ENCODE peak calls at places on chromosomes 12 and 14, in ten cellular contexts. V is HCT116, D is neuronal stem cell, J is HepG2, C is IMR-90, A is fibroblast of lung, Z is H9, G is GM23248, I is MM.1S, U is keratinocyte. F is an unnamed sample.

GRCh38 chr14:93090826-93091583 is 24.7 kb downstream of the ITPK1 start:
- DNase-seq in I (no peak), J (no peak), G (peak; percentile 28), C (no peak), Z (no peak), U (no peak), V (no peak), D (no peak), A (no peak), F (no peak)

GRCh38 chr12:117118838-117119591 is 19.8 kb upstream of the TESC start:
- DNase-seq in A (no peak), D (peak; percentile 66), I (peak; percentile 55), C (no peak), V (no peak), J (peak; percentile 44), U (no peak), Z (peak; percentile 66), G (no peak), F (no peak)

GRCh38 chr12:42129595-42130204 is 15.0 kb downstream of the GXYLT1 start:
- DNase-seq in A (peak; percentile 73), V (peak; percentile 61), G (peak; percentile 83), Z (no peak), U (no peak), I (peak; percentile 39), J (peak; percentile 63), C (peak; percentile 80), D (peak; percentile 42), F (peak; percentile 40)

GRCh38 chr12:124928095-124928911 is 13.9 kb upstream of the UBC start:
- DNase-seq in U (no peak), C (peak; percentile 91), Z (peak; percentile 66), J (no peak), V (peak; percentile 95), A (peak; percentile 97), I (no peak), D (no peak), G (peak; percentile 38), F (no peak)

GRCh38 chr12:124688356-124688992 is 121.1 kb upstream of the NCOR2 start:
- DNase-seq in V (no peak), U (no peak), D (no peak), G (no peak), I (no peak), A (peak; percentile 51), Z (no peak), C (peak; percentile 30), J (no peak), F (no peak)

GRCh38 chr14:36852853-36853634 is 191.4 kb downstream of the PAX9 start:
- DNase-seq in I (no peak), G (peak; percentile 12), D (no peak), J (no peak), U (no peak), Z (no peak), A (peak; percentile 41), C (no peak), V (no peak), F (no peak)

GRCh38 chr14:83217492-83217891 is 1683.8 kb upstream of the SEL1L start:
- DNase-seq in C (peak; percentile 96), A (peak; percentile 1), Z (no peak), D (no peak), V (no peak), J (no peak), U (no peak), G (peak; percentile 29), I (no peak), F (no peak)

GRCh38 chr12:50589650-50590435 is 85.1 kb downstream of the DIP2B start:
- DNase-seq in G (peak; percentile 91), V (no peak), A (peak; percentile 97), D (no peak), I (no peak), U (no peak), C (peak; percentile 97), Z (no peak), J (no peak), F (peak; percentile 72)

GRCh38 chr14:104361921-104362681 is 217.5 kb upstream of the C14orf180 start:
- DNase-seq in D (no peak), Z (peak; percentile 15), J (no peak), A (no peak), U (no peak), G (no peak), V (no peak), C (no peak), I (no peak), F (no peak)

GRCh38 chr14:51206462-51206861 is 33.6 kb upstream of the TMX1 start:
- DNase-seq in G (no peak), I (no peak), D (no peak), V (no peak), U (no peak), A (no peak), C (no peak), Z (no peak), J (no peak), F (no peak)

GRCh38 chr12:29207120-29207519 is 58.0 kb downstream of the FAR2 start:
- DNase-seq in J (no peak), U (no peak), A (peak; percentile 24), G (no peak), Z (no peak), V (no peak), C (no peak), D (no peak), I (no peak), F (no peak)

GRCh38 chr12:34397591-34398365 is 375.5 kb downstream of the ALG10 start:
- DNase-seq in D (no peak), J (no peak), U (no peak), A (no peak), V (no peak), Z (peak; percentile 10), C (no peak), I (no peak), G (no peak), F (no peak)

GRCh38 chr12:93714382-93714781 is 37.2 kb downstream of the CRADD start:
- DNase-seq in U (no peak), G (peak; percentile 56), V (no peak), A (peak; percentile 10), J (no peak), D (peak; percentile 20), C (no peak), I (no peak), Z (no peak), F (no peak)

GRCh38 chr14:36069535-36069900 is 107.0 kb downstream of the PTCSC3 start:
- DNase-seq in D (peak; percentile 58), Z (peak; percentile 72), J (peak; percentile 74), I (peak; percentile 14), G (peak; percentile 41), V (peak; percentile 62), U (peak; percentile 45), A (peak; percentile 55), C (peak; percentile 17), F (peak; percentile 57)

GRCh38 chr14:37594916-37595808 is at the start of the genes FOXA1 and TTC6:
- DNase-seq in G (peak; percentile 69), J (peak; percentile 96), U (no peak), Z (peak; percentile 81), D (peak; percentile 41), C (peak; percentile 24), V (peak; percentile 31), A (peak; percentile 12), I (peak; percentile 50), F (no peak)

GRCh38 chr12:84572186-84572585 is 340.4 kb downstream of the SLC6A15 start:
- DNase-seq in J (no peak), C (no peak), V (no peak), U (no peak), Z (no peak), A (peak; percentile 19), D (no peak), G (no peak), I (no peak), F (no peak)

GRCh38 chr14:68692916-68693771 is 99.7 kb downstream of the ZFP36L1 start:
- DNase-seq in Z (no peak), A (peak; percentile 81), D (no peak), I (no peak), U (no peak), J (no peak), G (peak; percentile 90), C (peak; percentile 82), V (no peak), F (no peak)
- H3K9ac ChIP-seq in Z (no peak overlapping the region), A (no peak overlapping the region), D (no peak overlapping the region), I (no peak overlapping the region), U (no peak overlapping the region), J (no peak overlapping the region), G (peak overlapping the region; percentile 68), C (no peak overlapping the region), V (no peak overlapping the region), F (no peak overlapping the region)

DNA sequence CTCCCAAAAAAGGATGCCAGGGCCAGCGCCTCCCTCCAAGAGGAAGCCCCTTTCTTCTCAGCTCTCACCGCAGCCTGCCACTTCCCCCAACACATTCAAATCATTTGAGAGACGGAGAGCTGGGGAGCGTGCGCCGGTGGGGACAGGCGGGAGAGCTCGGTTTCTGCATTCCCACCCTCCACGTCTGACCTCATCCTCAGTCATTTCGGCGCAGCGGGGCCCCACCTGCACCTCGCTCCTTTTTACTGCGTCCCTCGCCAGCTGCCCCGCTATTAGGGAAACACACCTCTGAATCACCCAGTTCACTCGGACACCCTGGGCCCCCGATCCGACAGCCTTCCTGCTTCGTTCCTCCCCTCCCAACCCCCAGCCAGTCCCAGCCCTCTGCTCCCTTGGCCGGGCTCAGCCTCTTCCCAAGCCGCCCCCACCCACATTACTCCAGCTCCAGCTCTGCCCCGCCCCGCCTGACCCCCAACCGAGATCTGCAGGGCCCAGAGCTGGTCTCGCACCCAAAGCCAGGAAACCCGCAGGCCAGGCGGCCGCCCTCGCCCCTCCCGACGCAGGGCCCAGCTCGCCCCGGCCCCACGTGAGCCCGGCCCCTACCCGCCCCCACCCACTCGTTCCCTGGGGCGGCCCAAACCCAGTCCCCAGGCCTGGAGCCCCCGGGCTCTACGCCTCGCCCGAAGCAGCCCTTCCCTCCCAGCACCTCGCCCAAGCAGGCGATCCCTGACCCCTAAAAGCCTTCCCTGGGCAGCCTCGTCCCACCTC is 797 bp downstream of the CORO1C start:
- DNase-seq in C (peak; percentile 88), U (no peak), J (peak; percentile 54), G (peak; percentile 93), D (peak; percentile 63), A (peak; percentile 85), Z (peak; percentile 87), V (peak; percentile 12), I (peak; percentile 66), F (peak; percentile 81)
- H2AFZ ChIP-seq in C (peak overlapping the region; percentile 82), U (no peak overlapping the region), J (no peak overlapping the region), G (no peak overlapping the region), D (peak overlapping the region; percentile 74), A (no peak overlapping the region), Z (no peak overlapping the region), V (no peak overlapping the region), I (no peak overlapping the region), F (peak overlapping the region; percentile 68)

GRCh38 chr12:94768398-94769039 is 118.2 kb upstream of the TMCC3 start:
- DNase-seq in Z (no peak), G (no peak), D (no peak), U (no peak), V (no peak), C (no peak), I (no peak), J (no peak), A (peak; percentile 27), F (no peak)
- H3K9ac ChIP-seq in Z (no peak overlapping the region), G (no peak overlapping the region), D (no peak overlapping the region), U (no peak overlapping the region), V (no peak overlapping the region), C (no peak overlapping the region), I (no peak overlapping the region), J (no peak overlapping the region), A (no peak overlapping the region), F (no peak overlapping the region)

DNA sequence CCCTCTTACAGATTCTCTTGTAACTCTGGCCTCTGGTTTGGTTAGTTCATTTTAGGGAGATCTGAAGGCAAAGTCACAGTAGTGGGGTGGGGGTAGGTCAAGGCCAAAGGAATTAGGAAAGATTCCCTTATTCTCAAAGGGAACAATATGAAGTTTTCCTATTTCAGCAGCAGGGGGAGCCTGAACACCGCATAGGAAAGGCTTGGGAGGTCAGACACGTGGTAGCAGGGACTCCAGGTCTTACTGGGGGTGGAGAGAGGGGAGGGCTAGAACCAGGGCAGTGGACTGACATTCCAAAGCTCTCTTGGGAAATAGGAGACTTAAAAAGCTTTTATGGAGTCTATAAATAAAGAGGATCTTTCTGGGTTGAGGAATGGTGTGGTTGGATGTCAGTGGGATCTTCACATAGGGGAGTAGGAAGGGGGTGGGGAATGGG is 1.3 kb downstream of the ZC3H10 start:
- DNase-seq in D (peak; percentile 72), Z (peak; percentile 90), I (peak; percentile 83), V (peak; percentile 82), G (peak; percentile 93), A (peak; percentile 89), C (peak; percentile 94), J (peak; percentile 95), U (no peak), F (peak; percentile 75)
- H2AFZ ChIP-seq in D (no peak overlapping the region), Z (no peak overlapping the region), I (peak overlapping the region; percentile 70), V (no peak overlapping the region), G (peak overlapping the region; percentile 14), A (no peak overlapping the region), C (no peak overlapping the region), J (no peak overlapping the region), U (no peak overlapping the region), F (no peak overlapping the region)

F was measured in DND-41.